ENCODE peak calls at places on chromosomes 11 and 22, in six cellular contexts. Z is HFF-Myc, T is esophagus squamous epithelium, W is kidney epithelial cell, P is AG09309, C is AG04450. I is an unnamed sample.

GRCh38 chr11:71477637-71478011 is 24.6 kb downstream of the NADSYN1 start:
- DNase-seq in Z (peak), T (no peak), W (no peak), P (no peak), C (no peak), I (no peak)

GRCh38 chr11:88695701-88696414 is 358.3 kb upstream of the CTSC start:
- DNase-seq in Z (no peak), T (no peak), W (no peak), P (peak), C (no peak), I (no peak)

GRCh38 chr11:74818283-74818946 is 69.8 kb downstream of the RNF169 start:
- DNase-seq in Z (no peak), T (no peak), W (no peak), P (no peak), C (no peak), I (no peak)

GRCh38 chr11:17498058-17498457 is 21.4 kb upstream of the ABCC8 start:
- DNase-seq in Z (no peak), T (no peak), W (no peak), P (no peak), C (no peak), I (no peak)

GRCh38 chr11:46272816-46273427 is 4.5 kb upstream of the CREB3L1 start:
- DNase-seq in Z (no peak), T (no peak), W (no peak), P (no peak), C (no peak), I (peak)

GRCh38 chr11:101862410-101863233 is 52.2 kb upstream of the CEP126 start:
- DNase-seq in Z (peak), T (no peak), W (no peak), P (peak), C (no peak), I (peak)

GRCh38 chr22:45446216-45446615 is 32.7 kb downstream of the RIBC2 start:
- DNase-seq in Z (no peak), T (no peak), W (no peak), P (no peak), C (no peak), I (no peak)

GRCh38 chr11:74731301-74732094 is at the start of gene CHRDL2:
- DNase-seq in Z (no peak), T (no peak), W (no peak), P (no peak), C (no peak), I (peak)

GRCh38 chr11:122706689-122707088 is 51.2 kb downstream of the UBASH3B start:
- DNase-seq in Z (no peak), T (no peak), W (no peak), P (no peak), C (no peak), I (peak)

GRCh38 chr11:73661035-73661628 is 14.8 kb downstream of the PLEKHB1 start:
- DNase-seq in Z (peak), T (peak), W (peak), P (peak), C (peak), I (peak)

GRCh38 chr22:19367763-19368367 is 63.7 kb downstream of the HIRA start:
- DNase-seq in Z (no peak), T (no peak), W (no peak), P (no peak), C (no peak), I (no peak)

GRCh38 chr22:43919106-43919965 is 4.3 kb upstream of the PNPLA3 start:
- DNase-seq in Z (no peak), T (no peak), W (no peak), P (no peak), C (no peak), I (peak)

GRCh38 chr11:61090982-61091372 is 11.3 kb upstream of the CD5 start:
- DNase-seq in Z (no peak), T (no peak), W (no peak), P (no peak), C (no peak), I (no peak)

GRCh38 chr11:123235117-123235686 is 40.2 kb upstream of the CLMP start:
- DNase-seq in Z (no peak), T (no peak), W (no peak), P (no peak), C (no peak), I (peak)

GRCh38 chr11:94647926-94648325 is 80.8 kb downstream of the PIWIL4 start:
- DNase-seq in Z (no peak), T (no peak), W (no peak), P (no peak), C (no peak), I (no peak)

DNA sequence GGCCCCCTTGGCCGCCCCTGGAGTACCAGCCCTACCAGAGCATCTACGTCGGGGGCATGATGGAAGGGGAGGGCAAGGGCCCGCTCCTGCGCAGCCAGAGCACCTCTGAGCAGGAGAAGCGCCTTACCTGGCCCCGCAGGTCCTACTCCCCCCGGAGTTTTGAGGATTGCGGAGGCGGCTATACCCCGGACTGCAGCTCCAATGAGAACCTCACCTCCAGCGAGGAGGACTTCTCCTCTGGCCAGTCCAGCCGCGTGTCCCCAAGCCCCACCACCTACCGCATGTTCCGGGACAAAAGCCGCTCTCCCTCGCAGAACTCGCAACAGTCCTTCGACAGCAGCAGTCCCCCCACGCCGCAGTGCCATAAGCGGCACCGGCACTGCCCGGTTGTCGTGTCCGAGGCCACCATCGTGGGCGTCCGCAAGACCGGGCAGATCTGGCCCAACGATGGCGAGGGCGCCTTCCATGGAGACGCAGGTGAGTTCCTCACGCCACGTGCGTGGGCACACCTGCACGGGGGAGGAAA is 1.5 kb downstream of the BCR start:
- DNase-seq in Z (no peak), T (no peak), W (no peak), P (no peak), C (no peak), I (no peak)
- TF ChIP-seq CTCF in Z (no peak), T (no peak), W (no peak), P (no peak), C (no peak), I (no peak)

GRCh38 chr11:63917685-63918523 is 940 bp upstream of the RCOR2 start:
- DNase-seq in Z (no peak), T (no peak), W (no peak), P (no peak), C (no peak), I (peak)

GRCh38 chr11:63920126-63920869 is 3.3 kb upstream of the RCOR2 start:
- DNase-seq in Z (no peak), T (no peak), W (no peak), P (no peak), C (no peak), I (no peak)

GRCh38 chr11:63919267-63920125 is 2.5 kb upstream of the RCOR2 start:
- DNase-seq in Z (no peak), T (no peak), W (no peak), P (no peak), C (no peak), I (no peak)

GRCh38 chr11:63916837-63917684 is at the start of gene RCOR2:
- DNase-seq in Z (no peak), T (no peak), W (peak), P (no peak), C (peak), I (peak)

DNA sequence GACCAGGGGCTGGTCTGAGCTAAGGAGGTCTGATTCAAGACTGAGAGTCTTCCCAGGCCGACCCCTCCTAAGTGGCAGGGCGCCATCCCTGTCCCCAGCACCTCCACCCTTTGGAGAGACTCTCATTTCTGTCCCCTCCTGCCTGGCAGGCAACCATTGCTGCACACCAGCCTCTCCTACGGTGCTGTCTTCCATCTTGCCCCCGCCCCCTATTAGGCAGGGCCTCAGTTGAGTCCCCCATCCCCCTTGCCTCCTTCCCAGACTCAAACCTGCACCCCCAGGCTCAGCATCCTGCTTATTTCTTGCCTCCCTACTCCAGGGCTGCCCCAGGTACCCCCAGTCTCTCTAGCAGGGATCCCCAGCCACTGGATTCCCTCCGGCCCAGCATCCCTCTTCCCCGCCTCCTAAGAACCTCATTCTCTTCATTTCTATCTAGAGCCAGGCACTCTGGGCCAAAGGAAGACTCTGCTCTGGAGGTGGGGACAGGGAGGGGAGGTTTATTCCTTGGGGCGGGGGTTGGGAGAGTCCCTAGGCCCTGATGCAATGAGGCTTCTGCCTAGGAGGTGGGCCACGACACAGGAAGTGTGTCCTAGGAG is 1.7 kb upstream of the RCOR2 start:
- DNase-seq in Z (no peak), T (no peak), W (no peak), P (no peak), C (no peak), I (peak)
- H3K4me3 ChIP-seq in Z (peak), T (peak), W (no peak), P (no peak), C (peak), I (no peak)

GRCh38 chr22:50473088-50473487 is 1.7 kb downstream of the SBF1 start:
- DNase-seq in Z (no peak), T (no peak), W (no peak), P (no peak), C (no peak), I (no peak)

GRCh38 chr22:50474711-50475651 is at the start of gene SBF1:
- DNase-seq in Z (peak), T (peak), W (peak), P (peak), C (peak), I (peak)

GRCh38 chr22:50471962-50472361 is 2.9 kb downstream of the SBF1 start:
- DNase-seq in Z (no peak), T (no peak), W (no peak), P (no peak), C (no peak), I (no peak)

GRCh38 chr22:50475652-50476002 is 792 bp upstream of the SBF1 start:
- DNase-seq in Z (no peak), T (no peak), W (no peak), P (no peak), C (no peak), I (no peak)

GRCh38 chr22:50473855-50474671 is 772 bp downstream of the SBF1 start:
- DNase-seq in Z (no peak), T (no peak), W (no peak), P (no peak), C (peak), I (peak)
- TF ChIP-seq CTCF in Z (no peak), T (no peak), W (no peak), P (no peak), C (no peak), I (no peak)

DNA sequence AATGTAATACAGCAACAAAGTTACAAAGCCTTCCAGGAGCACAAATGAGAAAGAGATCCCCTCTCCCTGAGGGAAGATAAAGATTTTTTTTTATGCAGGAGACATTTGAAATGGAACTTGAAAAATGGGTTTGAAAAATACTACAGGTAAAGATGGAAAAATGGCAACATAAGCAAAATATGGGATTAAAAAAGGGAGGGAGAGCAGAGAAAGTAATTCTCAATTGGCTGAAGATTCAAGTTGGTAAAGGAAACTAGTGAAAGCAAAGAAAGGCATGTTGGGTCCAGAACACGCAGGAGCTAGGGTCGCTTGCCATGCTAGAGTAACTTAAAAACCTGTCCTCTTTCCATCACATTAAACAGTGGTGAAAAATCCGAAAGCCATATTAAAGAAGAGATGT is 1.5 kb downstream of the ZW10 start:
- DNase-seq in Z (no peak), T (no peak), W (no peak), P (no peak), C (no peak), I (no peak)
- H3K4me3 ChIP-seq in Z (peak), T (no peak), W (no peak), P (no peak), C (no peak), I (no peak)

DNA sequence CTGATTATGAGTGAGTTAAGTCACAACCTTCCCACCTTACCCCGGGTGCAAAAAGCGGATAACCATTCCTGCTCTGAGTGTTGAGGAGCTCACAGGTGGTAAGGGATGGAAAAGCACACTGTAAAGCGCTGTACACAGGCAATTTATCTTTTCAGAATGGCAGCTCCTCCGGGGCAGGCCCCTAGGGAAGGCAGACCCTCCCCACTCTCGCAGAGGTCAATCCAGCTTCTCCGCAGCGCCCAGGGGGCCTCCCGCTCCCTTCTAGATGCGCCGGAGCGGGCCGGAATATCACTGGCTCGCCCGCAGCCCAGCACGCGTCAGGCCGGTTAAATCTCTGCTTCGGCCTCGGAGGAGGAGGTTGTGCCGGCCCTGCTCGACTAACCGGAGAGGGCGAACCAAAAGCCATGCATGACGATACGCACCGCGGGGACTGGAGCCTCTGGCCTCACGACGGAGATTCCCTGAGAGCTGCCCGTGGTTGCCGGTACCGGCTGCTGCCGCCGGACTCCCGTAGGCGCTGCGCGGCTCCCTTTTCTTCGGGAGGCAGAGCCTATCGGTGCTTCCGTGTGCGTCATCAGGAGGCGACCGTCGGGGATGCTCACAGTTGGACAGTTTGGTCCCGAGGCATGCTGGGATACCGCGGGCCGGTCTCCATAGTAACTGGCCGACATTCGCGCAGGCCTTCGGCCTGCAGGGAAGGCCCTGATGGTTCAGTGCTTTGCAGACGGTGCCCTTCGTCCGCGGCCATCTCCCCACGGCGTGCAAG is at the start of gene BRMS1:
- DNase-seq in Z (peak), T (peak), W (peak), P (peak), C (peak), I (peak)
- TF ChIP-seq CTCF in Z (no peak), T (peak), W (no peak), P (peak), C (peak), I (peak)